ENCODE peak calls at places on chromosomes 1 and 21, in seven cellular contexts. T is activated CD4-positive, alpha-beta T cell treated with anti-CD3 and anti-CD28 coated beads, Interleukin-2, amount 50 U/mL, for 1 hour; V is EH; D is ecto neural progenitor cell; O is glutamatergic neuron; R is adrenal gland; F is T-helper 9 cell. A is an unnamed sample.

GRCh38 chr1:171226757-171227370 is 21.4 kb upstream of the FMO1 start:
- DNase-seq in V (peak), O (peak), R (peak), T (no peak), D (peak), F (no peak), A (peak)

GRCh38 chr1:155175281-155175926 is 1.8 kb downstream of the TRIM46 start:
- DNase-seq in O (peak), V (no peak), T (no peak), D (peak), R (peak), F (no peak), A (no peak)

GRCh38 chr1:112935474-112936289 is 20.3 kb downstream of the SLC16A1 start:
- DNase-seq in O (no peak), F (no peak), R (no peak), T (no peak), V (peak), D (no peak), A (no peak)

GRCh38 chr1:176847052-176847451 is 317.5 kb downstream of the ASTN1 start:
- DNase-seq in F (no peak), D (no peak), T (no peak), V (peak), R (no peak), O (no peak), A (no peak)

GRCh38 chr1:78275906-78276690 is 214.7 kb upstream of the PTGFR start:
- DNase-seq in R (no peak), T (no peak), O (no peak), V (no peak), D (no peak), F (no peak), A (no peak)

GRCh38 chr1:172971241-172971640 is 79.5 kb downstream of the TNFSF18 start:
- DNase-seq in R (no peak), D (no peak), T (no peak), O (no peak), F (no peak), V (peak), A (no peak)

GRCh38 chr1:180805316-180805715 is 107.4 kb upstream of the KIAA1614 start:
- DNase-seq in O (no peak), D (no peak), V (no peak), R (no peak), T (no peak), F (no peak), A (no peak)

GRCh38 chr1:165575700-165576099 is 31.9 kb downstream of the LRRC52 start:
- DNase-seq in R (no peak), O (no peak), F (no peak), T (no peak), V (no peak), D (no peak), A (no peak)

GRCh38 chr1:219813344-219813743 is 115.0 kb downstream of the SLC30A10 start:
- DNase-seq in R (no peak), T (no peak), V (no peak), O (no peak), D (no peak), F (no peak), A (no peak)

GRCh38 chr1:226651041-226651731 is 87.9 kb downstream of the ITPKB start:
- DNase-seq in T (no peak), O (no peak), F (no peak), R (no peak), D (no peak), V (no peak), A (no peak)

GRCh38 chr1:52503706-52504105 is 49.2 kb downstream of the TUT4 start:
- DNase-seq in V (no peak), R (no peak), F (no peak), O (no peak), D (no peak), T (no peak), A (no peak)

GRCh38 chr21:37793660-37794059 is 122.6 kb downstream of the KCNJ6 start:
- DNase-seq in R (no peak), F (no peak), T (no peak), V (peak), O (no peak), D (no peak), A (no peak)

GRCh38 chr1:31703431-31704260 is at the start of gene COL16A1:
- DNase-seq in V (peak), F (no peak), R (peak), O (no peak), T (no peak), D (no peak), A (no peak)

GRCh38 chr21:14686466-14687276 is 140.6 kb upstream of the SAMSN1 start:
- DNase-seq in R (no peak), D (no peak), F (no peak), O (no peak), V (no peak), T (no peak), A (no peak)

GRCh38 chr1:112172294-112172882 is 182.9 kb upstream of the KCND3 start:
- DNase-seq in O (no peak), T (no peak), V (peak), R (peak), D (peak), F (no peak), A (no peak)

GRCh38 chr1:2108213-2108876 is 58.1 kb downstream of the PRKCZ start:
- DNase-seq in D (peak), O (peak), R (no peak), V (peak), T (no peak), F (no peak), A (no peak)

GRCh38 chr1:228082975-228083870 is 715 bp downstream of the ARF1 start:
- DNase-seq in D (no peak), F (peak), O (peak), R (peak), V (peak), T (peak), A (no peak)

GRCh38 chr1:188240772-188241406 is 1412.1 kb downstream of the PLA2G4A start:
- DNase-seq in O (no peak), F (no peak), D (no peak), R (no peak), T (no peak), V (no peak), A (no peak)

GRCh38 chr1:10378071-10378841 is 20.6 kb upstream of the PGD start:
- DNase-seq in R (peak), T (no peak), O (no peak), F (no peak), D (no peak), V (peak), A (no peak)

GRCh38 chr1:2594001-2594640 is 7.5 kb downstream of the PRXL2B start:
- DNase-seq in D (no peak), F (no peak), R (peak), O (no peak), V (peak), T (no peak), A (no peak)

GRCh38 chr1:172326171-172326570 is 94.3 kb upstream of the C1orf105 start:
- DNase-seq in F (no peak), T (no peak), O (no peak), R (no peak), V (peak), D (no peak), A (no peak)

GRCh38 chr1:201748331-201748730 is 80.6 kb upstream of the IPO9 start:
- DNase-seq in O (no peak), F (no peak), D (no peak), R (no peak), V (peak), T (no peak), A (no peak)

GRCh38 chr1:117623698-117624097 is 17.9 kb downstream of the TENT5C start:
- DNase-seq in D (no peak), F (no peak), R (no peak), V (no peak), O (no peak), T (no peak), A (no peak)

GRCh38 chr21:38386967-38387366 is 111.3 kb downstream of the ERG start:
- DNase-seq in V (peak), O (no peak), D (no peak), F (no peak), R (no peak), T (no peak), A (peak)

GRCh38 chr1:7860130-7860529 is 7.3 kb upstream of the UTS2 start:
- DNase-seq in O (no peak), F (no peak), D (no peak), R (no peak), V (no peak), T (no peak), A (no peak)

GRCh38 chr1:48654606-48655210 is 122.0 kb downstream of the BEND5 start:
- DNase-seq in F (no peak), D (no peak), R (peak), V (no peak), T (no peak), O (no peak), A (no peak)

GRCh38 chr1:212586429-212587303 is 21.9 kb upstream of the ATF3 start:
- DNase-seq in R (no peak), O (no peak), F (no peak), T (no peak), D (no peak), V (no peak), A (no peak)

GRCh38 chr1:89203166-89203565 is 4.4 kb upstream of the GBP4 start:
- DNase-seq in V (peak), F (no peak), O (no peak), R (no peak), T (no peak), D (no peak), A (no peak)

GRCh38 chr1:145992958-145993617 is 3.3 kb downstream of the TXNIP start:
- DNase-seq in V (no peak), R (no peak), O (no peak), D (no peak), T (no peak), F (no peak), A (no peak)

GRCh38 chr1:30319765-30320580 is 403.4 kb downstream of the MATN1 start:
- DNase-seq in D (peak), R (peak), F (no peak), O (no peak), V (no peak), T (no peak), A (no peak)

GRCh38 chr1:203480084-203480483 is 4.5 kb downstream of the PRELP start:
- DNase-seq in D (no peak), R (no peak), F (no peak), O (no peak), T (no peak), V (peak), A (no peak)

GRCh38 chr1:20702416-20702815 is 15.4 kb downstream of the KIF17 start:
- DNase-seq in V (peak), F (no peak), D (no peak), R (no peak), T (no peak), O (no peak), A (no peak)

GRCh38 chr1:98333406-98333805 is 328.1 kb upstream of the SNX7 start:
- DNase-seq in V (no peak), F (no peak), R (no peak), O (no peak), D (no peak), T (no peak), A (no peak)

GRCh38 chr21:34670220-34670961 is 1.6 kb downstream of the CLIC6 start:
- DNase-seq in R (no peak), F (no peak), O (peak), T (no peak), D (peak), V (no peak), A (peak)

GRCh38 chr1:924619-925323 is 1.0 kb downstream of the SAMD11 start:
- DNase-seq in V (peak), O (peak), R (no peak), D (no peak), F (no peak), T (no peak), A (no peak)

GRCh38 chr1:195053478-195053877 is 1554.8 kb downstream of the KCNT2 start:
- DNase-seq in F (no peak), D (no peak), V (peak), O (no peak), T (no peak), R (no peak), A (no peak)

GRCh38 chr1:47867447-47868347 is 129.5 kb downstream of the TRABD2B start:
- DNase-seq in D (no peak), F (no peak), R (no peak), O (no peak), T (no peak), V (no peak), A (no peak)

GRCh38 chr1:172895050-172895460 is 155.7 kb downstream of the TNFSF18 start:
- DNase-seq in D (no peak), V (peak), R (no peak), F (no peak), O (no peak), T (no peak), A (peak)

GRCh38 chr1:93774707-93775106 is 93.1 kb upstream of the BCAR3 start:
- DNase-seq in D (no peak), F (no peak), R (no peak), V (peak), T (no peak), O (no peak), A (no peak)

GRCh38 chr1:43414634-43415223 is 25.0 kb downstream of the SZT2 start:
- DNase-seq in V (peak), D (peak), T (peak), F (peak), R (peak), O (peak), A (peak)